ENCODE peak calls at places on chromosomes 12 and 14, in nine cellular contexts. F is GM12865, C is AG04449, P is IMR-90, O is choroid plexus epithelial cell, B is transverse colon, L is astrocyte, D is uterus, Y is mesendoderm. U is an unnamed sample.

GRCh38 chr12:127280393-127281275 is 986.3 kb upstream of the TMEM132C start:
- DNase-seq in C (no peak), Y (peak; percentile 64), O (peak; percentile 30), B (peak; percentile 70), L (no peak), D (no peak), P (no peak), F (peak; percentile 55), U (no peak)

GRCh38 chr12:120846721-120847120 is 57.4 kb downstream of the SPPL3 start:
- DNase-seq in D (no peak), L (no peak), F (no peak), O (peak; percentile 17), Y (no peak), C (no peak), P (peak; percentile 50), B (no peak), U (no peak)

GRCh38 chr12:107340920-107341319 is 247.6 kb upstream of the CRY1 start:
- DNase-seq in B (no peak), P (no peak), Y (no peak), L (no peak), D (no peak), C (no peak), F (no peak), O (no peak), U (no peak)

GRCh38 chr12:55629058-55629841 is 7.4 kb upstream of the OR10P1 start:
- DNase-seq in C (no peak), O (peak; percentile 5), Y (no peak), B (no peak), P (no peak), D (no peak), F (no peak), L (no peak), U (no peak)

GRCh38 chr12:105107176-105107496 is 395 bp upstream of the WASHC4 start:
- DNase-seq in P (peak; percentile 62), B (no peak), F (no peak), D (no peak), O (peak; percentile 64), Y (no peak), C (no peak), L (peak; percentile 38), U (no peak)

GRCh38 chr12:131674373-131674772 is 36.5 kb upstream of the SFSWAP start:
- DNase-seq in P (no peak), B (no peak), D (no peak), O (no peak), L (no peak), C (no peak), F (no peak), Y (no peak), U (no peak)

GRCh38 chr12:93571854-93572711 is at the start of gene SOCS2:
- DNase-seq in B (peak; percentile 58), O (peak; percentile 22), P (peak; percentile 21), C (no peak), D (peak; percentile 65), F (no peak), L (peak; percentile 3), Y (peak; percentile 87), U (no peak)

GRCh38 chr12:131636940-131637750 is 73.7 kb upstream of the SFSWAP start:
- DNase-seq in D (no peak), F (no peak), Y (no peak), B (no peak), L (no peak), O (no peak), P (no peak), C (no peak), U (no peak)

GRCh38 chr12:121668750-121669524 is 517 bp downstream of the MORN3 start:
- DNase-seq in B (peak; percentile 33), F (peak; percentile 57), L (no peak), D (no peak), C (no peak), P (peak; percentile 36), O (peak; percentile 48), Y (peak; percentile 83), U (no peak)

GRCh38 chr14:74893614-74894091 is 11.9 kb downstream of the DLST start:
- DNase-seq in C (no peak), P (no peak), Y (no peak), D (no peak), F (peak; percentile 44), L (no peak), B (no peak), O (no peak), U (no peak)

GRCh38 chr12:52243264-52243773 is 10.3 kb downstream of the KRT7 start:
- DNase-seq in D (no peak), C (no peak), O (no peak), B (no peak), F (no peak), L (peak; percentile 50), Y (no peak), P (peak; percentile 28), U (no peak)

GRCh38 chr12:51926064-51926632 is 18.8 kb downstream of the ACVRL1 start:
- DNase-seq in C (no peak), Y (peak; percentile 79), O (no peak), L (no peak), D (no peak), P (no peak), B (no peak), F (no peak), U (no peak)

GRCh38 chr14:24958271-24958670 is 91.7 kb downstream of the STXBP6 start:
- DNase-seq in F (no peak), C (no peak), O (no peak), L (peak; percentile 31), B (no peak), D (no peak), Y (no peak), P (no peak), U (no peak)

GRCh38 chr12:39581592-39581991 is 38.0 kb downstream of the ABCD2 start:
- DNase-seq in L (no peak), F (no peak), B (no peak), D (no peak), O (peak; percentile 20), C (no peak), P (no peak), Y (no peak), U (no peak)

DNA sequence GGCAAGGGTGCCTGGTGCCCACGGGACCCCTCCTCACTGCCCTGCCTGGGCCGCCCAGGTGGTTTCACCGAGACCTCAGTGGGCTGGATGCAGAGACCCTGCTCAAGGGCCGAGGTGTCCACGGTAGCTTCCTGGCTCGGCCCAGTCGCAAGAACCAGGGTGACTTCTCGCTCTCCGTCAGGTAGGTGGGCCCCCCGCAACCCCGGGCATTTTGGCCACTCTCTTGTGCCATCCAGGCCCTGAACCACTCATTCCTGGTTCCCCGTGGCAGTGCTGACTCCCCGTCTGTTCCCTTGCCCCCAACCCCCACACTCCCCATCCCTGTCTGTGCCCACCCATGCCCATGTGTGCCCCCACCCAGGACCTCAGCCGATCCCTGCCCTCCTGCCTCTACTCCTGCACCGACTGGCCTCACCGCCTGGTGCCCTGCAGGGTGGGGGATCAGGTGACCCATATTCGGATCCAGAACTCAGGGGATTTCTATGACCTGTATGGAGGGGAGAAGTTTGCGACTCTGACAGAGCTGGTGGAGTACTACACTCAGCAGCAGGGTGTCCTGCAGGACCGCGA is 480 bp downstream of the PTPN6 start:
- DNase-seq in O (no peak), F (no peak), L (no peak), B (no peak), C (no peak), P (no peak), Y (no peak), D (no peak), U (no peak)
- H3K4me3 ChIP-seq in O (no peak overlapping the region), F (peak overlapping the region; percentile 76), L (no peak overlapping the region), B (peak overlapping the region; percentile 28), C (no peak overlapping the region), P (no peak overlapping the region), Y (no peak overlapping the region), D (no peak overlapping the region), U (no peak overlapping the region)

DNA sequence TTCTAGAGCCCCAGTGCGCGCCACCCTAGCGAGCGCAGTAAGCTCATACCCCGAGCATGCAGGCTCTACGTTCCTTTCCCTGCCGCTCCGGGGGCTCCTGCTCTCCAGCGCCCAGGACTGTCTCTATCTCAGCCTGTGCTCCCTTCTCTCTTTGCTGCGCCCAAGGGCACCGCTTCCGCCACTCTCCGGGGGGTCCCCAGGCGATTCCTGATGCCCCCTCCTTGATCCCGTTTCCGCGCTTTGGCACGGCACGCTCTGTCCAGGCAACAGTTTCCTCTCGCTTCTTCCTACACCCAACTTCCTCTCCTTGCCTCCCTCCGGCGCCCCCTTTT is 791 bp downstream of the TMEM233 start:
- DNase-seq in L (peak; percentile 26), P (no peak), D (no peak), Y (peak; percentile 39), F (no peak), B (no peak), C (no peak), O (no peak), U (no peak)
- H3K4me3 ChIP-seq in L (peak overlapping the region; percentile 39), P (no peak overlapping the region), D (no peak overlapping the region), Y (peak overlapping the region; percentile 26), F (no peak overlapping the region), B (no peak overlapping the region), C (no peak overlapping the region), O (no peak overlapping the region), U (peak overlapping the region; percentile 62)

DNA sequence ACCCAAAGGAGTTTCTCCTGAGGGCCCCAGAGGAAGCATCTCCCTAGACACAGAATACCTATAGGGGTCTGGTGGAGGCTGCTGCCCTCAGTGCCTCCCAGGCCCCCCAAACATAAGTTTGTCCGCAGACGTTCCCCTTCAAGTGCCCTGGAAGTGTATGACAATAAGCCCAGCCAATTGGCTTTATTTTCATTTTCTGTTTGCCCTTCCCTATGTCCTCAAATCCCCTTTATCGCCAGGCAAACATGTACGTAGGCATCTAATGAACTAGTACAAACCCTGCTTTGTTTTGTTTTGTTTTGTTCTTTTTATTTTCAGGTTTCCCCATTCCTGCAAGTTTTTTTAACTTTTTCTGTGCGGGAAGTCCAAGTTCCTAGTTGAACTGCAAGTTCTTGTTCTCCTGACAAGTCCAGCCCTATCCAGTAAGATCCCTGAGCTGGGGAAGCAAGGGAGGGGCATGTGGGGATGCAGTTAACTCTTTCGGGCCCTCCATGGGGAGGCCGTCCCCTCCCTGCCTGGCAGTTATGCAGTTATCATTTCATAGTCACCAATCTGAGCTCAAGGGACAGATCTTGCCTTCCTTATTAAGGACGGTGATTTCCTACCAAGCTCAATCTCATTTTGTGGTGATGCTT is 141.9 kb downstream of the KCNA5 start:
- DNase-seq in C (no peak), L (no peak), P (no peak), F (no peak), Y (no peak), D (no peak), O (no peak), B (no peak), U (no peak)
- H3K4me3 ChIP-seq in C (no peak overlapping the region), L (no peak overlapping the region), P (no peak overlapping the region), F (no peak overlapping the region), Y (no peak overlapping the region), D (no peak overlapping the region), O (no peak overlapping the region), B (no peak overlapping the region), U (no peak overlapping the region)

GRCh38 chr12:2248087-2248900 is 195.5 kb downstream of the CACNA1C start:
- DNase-seq in B (peak; percentile 23), F (peak; percentile 15), C (peak; percentile 59), O (peak; percentile 61), Y (no peak), L (peak; percentile 59), P (peak; percentile 91), D (no peak), U (no peak)
- H3K4me3 ChIP-seq in B (no peak overlapping the region), F (no peak overlapping the region), C (no peak overlapping the region), O (no peak overlapping the region), Y (no peak overlapping the region), L (no peak overlapping the region), P (no peak overlapping the region), D (no peak overlapping the region), U (no peak overlapping the region)

U was measured in retinal pigment epithelial cell.